ENCODE peak calls at places on chromosomes 5 and 9, in four cellular contexts. P is IMR-90, C is BJ, Z is GM12864. G is an unnamed sample.

GRCh38 chr5:160970605-160971191 is 118.7 kb upstream of the ATP10B start:
- DNase-seq in P (no peak), C (no peak), Z (no peak), G (no peak)

GRCh38 chr5:65290677-65291076 is 191.0 kb downstream of the ADAMTS6 start:
- DNase-seq in P (peak), C (peak), Z (no peak), G (no peak)

GRCh38 chr5:120035181-120035580 is 405.8 kb downstream of the FAM170A start:
- DNase-seq in P (no peak), C (no peak), Z (no peak), G (no peak)

GRCh38 chr5:90558344-90559192 is at the start of gene ADGRV1:
- DNase-seq in P (peak), C (no peak), Z (no peak), G (no peak)

GRCh38 chr5:52269853-52270252 is 517.9 kb upstream of the ITGA1 start:
- DNase-seq in P (no peak), C (no peak), Z (no peak), G (no peak)

GRCh38 chr9:72579190-72579589 is 57.8 kb downstream of the TMC1 start:
- DNase-seq in P (peak), C (no peak), Z (no peak), G (no peak)

GRCh38 chr5:42582723-42583122 is 159.5 kb downstream of the GHR start:
- DNase-seq in P (no peak), C (no peak), Z (no peak), G (no peak)

GRCh38 chr5:160054831-160055230 is 45.9 kb downstream of the TTC1 start:
- DNase-seq in P (peak), C (no peak), Z (no peak), G (no peak)

GRCh38 chr9:127938298-127938690 is 640 bp upstream of the DPM2 start:
- DNase-seq in P (no peak), C (no peak), Z (no peak), G (no peak)

GRCh38 chr5:6676702-6677101 is 36.5 kb upstream of the TENT4A start:
- DNase-seq in P (peak), C (no peak), Z (no peak), G (no peak)

GRCh38 chr5:103356344-103357091 is 98.0 kb downstream of the MACIR start:
- DNase-seq in P (no peak), C (no peak), Z (no peak), G (no peak)

GRCh38 chr9:107648153-107648716 is 158.7 kb upstream of the KLF4 start:
- DNase-seq in P (no peak), C (no peak), Z (no peak), G (peak)
- H3K4me3 ChIP-seq in P (no peak), C (no peak), Z (no peak), G (no peak)

DNA sequence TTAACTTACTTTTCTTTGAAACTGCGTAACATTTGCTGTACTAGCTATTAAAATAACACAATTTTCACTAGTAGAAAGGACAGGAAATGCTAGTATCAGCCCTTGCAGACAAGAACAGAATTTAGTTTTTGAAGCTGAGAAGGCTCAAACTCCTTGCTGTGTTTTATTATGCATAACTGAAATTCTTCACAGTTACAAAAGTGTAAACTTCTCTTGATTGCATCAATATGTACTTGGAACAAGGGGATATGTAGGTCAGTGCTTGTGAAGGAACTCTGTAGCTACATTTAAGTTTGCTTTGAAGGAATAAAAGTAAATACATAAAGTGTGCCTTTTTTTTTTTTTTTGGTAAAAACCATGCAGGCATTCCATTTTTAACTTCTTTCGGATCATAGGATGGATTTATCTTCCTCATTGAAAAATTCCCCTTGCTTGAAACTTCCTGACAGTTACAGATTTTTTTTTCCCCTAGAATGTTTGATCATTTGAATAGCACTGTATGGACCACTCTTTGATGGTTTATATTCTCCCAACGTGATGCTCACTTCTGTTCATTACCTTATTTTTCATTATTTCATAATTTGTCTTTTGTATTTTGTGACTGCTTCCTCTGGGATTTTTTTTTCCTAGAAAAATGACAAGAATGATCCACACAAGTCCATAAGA is 94.9 kb upstream of the DAB2 start:
- DNase-seq in P (peak), C (no peak), Z (no peak), G (no peak)
- H3K4me3 ChIP-seq in P (no peak), C (no peak), Z (no peak), G (no peak)

DNA sequence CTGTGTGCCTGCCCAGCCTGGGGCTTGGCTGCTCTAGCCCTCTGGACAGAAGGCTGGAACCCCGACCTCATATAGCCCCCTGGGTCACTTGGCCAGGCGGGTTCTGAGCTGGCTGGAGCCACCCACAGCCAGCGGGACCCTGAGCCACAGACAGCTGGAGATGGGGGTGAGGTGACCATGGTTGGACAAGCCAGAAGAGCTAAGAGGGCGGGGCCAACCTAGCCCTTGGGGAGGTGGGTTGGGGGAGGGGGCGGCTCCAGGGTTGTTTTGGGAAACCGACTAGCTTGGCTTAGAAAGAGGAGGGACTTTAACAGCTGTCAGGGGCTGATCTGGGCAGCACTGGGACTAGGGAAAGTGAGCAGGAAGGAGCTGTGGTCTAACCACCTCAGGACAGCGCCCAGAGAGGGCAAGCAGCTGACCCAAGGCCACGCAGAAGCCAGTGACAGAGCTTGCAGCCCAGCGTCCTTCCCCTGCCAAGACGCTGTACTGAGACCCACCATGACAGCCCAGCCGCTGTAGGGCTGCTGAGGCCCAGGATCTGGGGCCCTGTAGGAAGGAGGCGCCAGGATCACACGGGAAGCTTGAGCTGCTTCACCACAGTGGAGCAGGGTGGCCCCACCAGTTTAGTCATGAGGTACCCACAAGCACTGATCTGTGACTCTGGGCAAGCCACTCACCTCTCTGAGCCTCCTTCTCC is 2.2 kb downstream of the AIF1L start:
- DNase-seq in P (no peak), C (no peak), Z (no peak), G (no peak)
- H3K4me3 ChIP-seq in P (no peak), C (no peak), Z (no peak), G (no peak)

GRCh38 chr5:138874241-138874640 is 894 bp downstream of the LRRTM2 start:
- DNase-seq in P (peak), C (no peak), Z (no peak), G (no peak)

GRCh38 chr5:138876811-138877210 is 1.7 kb upstream of the LRRTM2 start:
- DNase-seq in P (no peak), C (no peak), Z (no peak), G (no peak)

GRCh38 chr5:138873096-138873885 is 1.8 kb downstream of the LRRTM2 start:
- DNase-seq in P (no peak), C (no peak), Z (no peak), G (no peak)

GRCh38 chr5:138873886-138874200 is 1.3 kb downstream of the LRRTM2 start:
- DNase-seq in P (no peak), C (no peak), Z (no peak), G (no peak)

DNA sequence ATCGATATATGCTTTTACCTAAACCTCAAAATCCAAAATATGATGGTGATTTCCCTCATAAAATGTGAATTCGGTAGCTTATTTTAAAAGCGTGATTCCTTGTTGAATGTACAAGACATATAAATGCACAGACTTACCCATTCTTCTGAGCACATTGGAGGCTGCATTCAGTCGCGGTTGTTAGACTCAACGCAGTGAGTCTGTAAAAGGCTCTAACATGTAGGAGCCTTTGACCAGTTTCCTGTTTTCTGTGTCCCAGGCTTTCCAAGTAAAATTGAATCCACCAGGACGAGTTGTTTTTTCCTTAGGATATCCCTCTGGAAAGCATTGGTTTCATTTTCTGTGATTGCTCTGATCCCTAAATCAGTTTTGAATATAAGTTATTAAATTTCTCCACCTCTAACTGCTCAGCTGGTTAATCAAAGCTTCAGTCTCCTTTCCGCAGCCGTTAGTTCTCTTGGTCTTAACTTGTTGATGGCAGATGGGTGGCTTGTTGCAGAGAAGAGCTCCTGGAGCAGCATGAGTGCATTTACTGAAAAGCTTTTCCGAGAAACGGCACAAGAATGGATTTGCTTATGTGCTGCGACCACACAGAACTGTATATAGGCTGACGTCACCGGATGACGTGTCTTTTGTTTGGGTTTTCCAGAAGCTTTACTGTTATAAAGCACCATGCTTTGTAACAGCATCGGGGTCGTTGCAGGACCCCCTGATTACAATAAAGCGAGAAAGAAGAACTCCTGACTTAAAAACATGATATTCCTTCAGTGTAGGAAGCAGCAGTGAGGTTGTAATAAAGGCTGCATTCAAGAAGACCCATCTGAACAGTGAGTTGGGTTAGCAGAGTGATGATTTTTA is at the start of gene LRRTM2:
- DNase-seq in P (peak), C (peak), Z (no peak), G (no peak)
- H3K4me3 ChIP-seq in P (peak), C (peak), Z (no peak), G (no peak)

GRCh38 chr5:169636477-169637084 is 494 bp upstream of the DOCK2 start:
- DNase-seq in P (no peak), C (no peak), Z (no peak), G (no peak)

GRCh38 chr5:169634606-169635005 is 2.5 kb upstream of the DOCK2 start:
- DNase-seq in P (no peak), C (no peak), Z (no peak), G (no peak)

GRCh38 chr5:169637856-169638190 is 748 bp downstream of the DOCK2 start:
- DNase-seq in P (no peak), C (no peak), Z (peak), G (no peak)

GRCh38 chr5:169635933-169636332 is 1.1 kb upstream of the DOCK2 start:
- DNase-seq in P (no peak), C (no peak), Z (no peak), G (no peak)

DNA sequence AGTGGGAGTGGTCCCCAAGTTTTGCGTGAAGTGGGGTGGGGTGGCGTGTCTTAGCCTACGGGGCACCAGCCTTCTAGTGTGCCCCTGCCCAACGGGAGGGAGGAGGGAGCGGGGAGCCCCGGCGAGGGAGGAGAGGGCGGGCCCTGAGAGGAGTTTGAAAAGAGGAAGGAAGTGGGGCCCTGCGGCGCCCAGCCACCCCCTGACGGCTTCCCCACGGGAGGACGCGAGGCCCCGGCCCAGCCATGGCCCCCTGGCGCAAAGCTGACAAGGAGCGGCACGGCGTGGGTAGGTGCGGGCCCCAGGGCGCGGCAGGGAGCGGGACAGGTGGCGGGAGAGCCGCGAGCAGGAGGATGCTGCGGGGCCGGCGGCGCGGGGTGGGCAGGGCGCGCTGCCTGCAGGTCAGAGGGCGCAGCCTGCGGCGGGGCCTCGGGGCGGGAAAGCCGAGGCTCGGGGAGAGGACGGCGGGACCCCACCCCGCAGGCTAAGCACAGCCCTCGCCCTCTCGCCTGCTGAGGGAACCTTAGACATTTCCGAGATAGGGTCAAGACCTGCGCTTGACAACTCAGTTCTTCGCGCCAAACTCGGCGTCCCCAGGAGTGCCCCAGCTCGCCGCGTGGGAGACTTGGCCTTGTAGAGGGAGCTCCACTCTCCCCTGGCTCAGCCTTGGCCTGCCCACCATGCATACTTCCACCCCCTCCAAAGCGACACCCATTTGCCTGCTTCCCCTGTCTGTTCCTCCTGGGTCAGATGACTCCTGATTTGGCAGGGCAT is at the start of gene DOCK2:
- DNase-seq in P (no peak), C (no peak), Z (peak), G (no peak)
- H3K4me3 ChIP-seq in P (no peak), C (peak), Z (peak), G (peak)

GRCh38 chr5:56913766-56914165 is 4.4 kb downstream of the SETD9 start:
- DNase-seq in P (no peak), C (no peak), Z (no peak), G (no peak)

GRCh38 chr5:56909294-56910122 is at the start of gene SETD9:
- DNase-seq in P (peak), C (peak), Z (peak), G (peak)

GRCh38 chr5:56908942-56909293 is 478 bp upstream of the SETD9 start:
- DNase-seq in P (no peak), C (no peak), Z (no peak), G (no peak)

GRCh38 chr5:56914678-56915077 is 5.3 kb downstream of the SETD9 start:
- DNase-seq in P (no peak), C (no peak), Z (no peak), G (no peak)

DNA sequence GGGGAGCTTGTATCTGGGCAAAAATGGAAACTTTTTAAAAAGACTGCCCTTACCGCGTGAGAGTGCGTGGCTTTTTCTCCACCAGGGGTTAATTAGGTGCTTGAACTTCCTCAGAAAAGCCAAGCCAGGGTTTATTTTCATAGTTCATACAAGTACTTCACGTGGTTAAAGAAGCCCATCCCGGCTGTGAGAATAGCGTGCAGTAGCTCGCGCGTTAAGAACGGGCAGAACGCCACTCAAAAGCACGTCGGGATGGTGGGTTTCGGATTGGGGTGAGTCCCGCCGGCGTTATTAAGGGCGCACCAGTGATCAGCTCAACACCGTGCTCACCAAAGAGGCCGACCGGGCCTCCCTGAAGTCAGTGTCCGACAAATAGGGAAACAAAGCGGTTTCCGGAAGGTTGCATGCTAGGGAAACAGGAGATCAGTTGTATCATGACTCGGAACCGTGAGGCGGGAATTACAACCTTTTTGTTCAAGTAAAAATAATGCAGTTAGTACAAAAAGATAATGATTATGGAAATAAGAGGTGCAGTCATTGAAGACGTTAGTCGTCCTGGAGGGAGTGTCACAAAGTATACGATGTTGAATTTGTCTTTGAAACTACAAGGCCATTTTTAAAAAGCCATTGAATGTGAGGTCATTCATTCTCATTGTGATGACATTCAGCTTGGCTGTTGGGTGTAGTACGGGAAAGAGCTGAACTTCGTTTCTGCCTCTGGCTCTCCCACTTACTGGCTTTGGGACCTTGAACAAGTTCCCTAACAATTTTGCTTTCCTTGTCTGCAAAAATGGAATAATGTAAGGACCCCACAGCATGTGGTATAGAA is 941 bp downstream of the SETD9 start:
- DNase-seq in P (no peak), C (no peak), Z (peak), G (peak)
- H3K4me3 ChIP-seq in P (peak), C (peak), Z (peak), G (peak)

GRCh38 chr5:169301386-169301930 is 519 bp upstream of the SLIT3 start:
- DNase-seq in P (no peak), C (no peak), Z (no peak), G (no peak)

GRCh38 chr5:169299146-169299545 is 1.8 kb downstream of the SLIT3 start:
- DNase-seq in P (no peak), C (no peak), Z (no peak), G (no peak)

GRCh38 chr5:169300468-169301385 is at the start of gene SLIT3:
- DNase-seq in P (peak), C (peak), Z (no peak), G (peak)

GRCh38 chr5:169298193-169298592 is 2.7 kb downstream of the SLIT3 start:
- DNase-seq in P (no peak), C (no peak), Z (no peak), G (no peak)

GRCh38 chr5:169299651-169300467 is 1.1 kb downstream of the SLIT3 start:
- DNase-seq in P (no peak), C (no peak), Z (no peak), G (no peak)
- H3K4me3 ChIP-seq in P (no peak), C (peak), Z (no peak), G (peak)

GRCh38 chr5:173239233-173239593 is 4.2 kb upstream of the NKX2-5 start:
- DNase-seq in P (no peak), C (no peak), Z (no peak), G (no peak)
- H3K4me3 ChIP-seq in P (no peak), C (no peak), Z (no peak), G (no peak)

GRCh38 chr5:1948663-1949191 is 66.0 kb upstream of the IRX4 start:
- DNase-seq in P (no peak), C (no peak), Z (no peak), G (no peak)
- H3K4me3 ChIP-seq in P (no peak), C (no peak), Z (no peak), G (no peak)